ENCODE peak calls at places on chromosomes 1 and 21, in eight cellular contexts. D, E, Q, Y, P, F, W and Z are unnamed samples.

GRCh38 chr21:43961382-43961909 is 50.7 kb upstream of the TRAPPC10 start:
- DNase-seq in D (no peak), E (no peak), Q (no peak), Y (no peak), P (no peak), F (no peak), W (no peak), Z (no peak)

GRCh38 chr1:208161656-208162375 is 82.4 kb downstream of the PLXNA2 start:
- DNase-seq in D (no peak), E (no peak), Q (no peak), Y (no peak), P (no peak), F (no peak), W (no peak), Z (no peak)

GRCh38 chr1:202844935-202845334 is 34.2 kb downstream of the PCAT6 start:
- DNase-seq in D (no peak), E (no peak), Q (no peak), Y (no peak), P (no peak), F (no peak), W (no peak), Z (no peak)

GRCh38 chr1:185229981-185230380 is 73.0 kb downstream of the SWT1 start:
- DNase-seq in D (no peak), E (no peak), Q (no peak), Y (no peak), P (no peak), F (no peak), W (no peak), Z (no peak)

GRCh38 chr1:226664413-226665101 is 74.5 kb downstream of the ITPKB start:
- DNase-seq in D (no peak), E (peak; percentile 42), Q (peak; percentile 48), Y (no peak), P (no peak), F (no peak), W (no peak), Z (no peak)

GRCh38 chr1:226808501-226808900 is 61.9 kb upstream of the PSEN2 start:
- DNase-seq in D (no peak), E (no peak), Q (no peak), Y (no peak), P (no peak), F (no peak), W (no peak), Z (no peak)

GRCh38 chr21:41640756-41641509 is 125.9 kb downstream of the RIPK4 start:
- DNase-seq in D (no peak), E (no peak), Q (peak; percentile 78), Y (no peak), P (no peak), F (no peak), W (no peak), Z (no peak)

GRCh38 chr1:162878000-162878596 is 17.1 kb upstream of the CCDC190 start:
- DNase-seq in D (peak; percentile 14), E (no peak), Q (no peak), Y (no peak), P (peak; percentile 83), F (peak; percentile 3), W (peak; percentile 17), Z (no peak)

GRCh38 chr1:246450485-246451251 is 56.4 kb downstream of the SMYD3 start:
- DNase-seq in D (peak; percentile 48), E (no peak), Q (no peak), Y (no peak), P (no peak), F (peak; percentile 22), W (peak; percentile 42), Z (peak; percentile 16)

GRCh38 chr1:77994117-77994516 is 10.6 kb upstream of the DNAJB4 start:
- DNase-seq in D (no peak), E (no peak), Q (no peak), Y (no peak), P (no peak), F (no peak), W (no peak), Z (no peak)

GRCh38 chr1:153364181-153364580 is 6.5 kb downstream of the S100A9 start:
- DNase-seq in D (no peak), E (no peak), Q (peak; percentile 97), Y (no peak), P (no peak), F (no peak), W (no peak), Z (no peak)

DNA sequence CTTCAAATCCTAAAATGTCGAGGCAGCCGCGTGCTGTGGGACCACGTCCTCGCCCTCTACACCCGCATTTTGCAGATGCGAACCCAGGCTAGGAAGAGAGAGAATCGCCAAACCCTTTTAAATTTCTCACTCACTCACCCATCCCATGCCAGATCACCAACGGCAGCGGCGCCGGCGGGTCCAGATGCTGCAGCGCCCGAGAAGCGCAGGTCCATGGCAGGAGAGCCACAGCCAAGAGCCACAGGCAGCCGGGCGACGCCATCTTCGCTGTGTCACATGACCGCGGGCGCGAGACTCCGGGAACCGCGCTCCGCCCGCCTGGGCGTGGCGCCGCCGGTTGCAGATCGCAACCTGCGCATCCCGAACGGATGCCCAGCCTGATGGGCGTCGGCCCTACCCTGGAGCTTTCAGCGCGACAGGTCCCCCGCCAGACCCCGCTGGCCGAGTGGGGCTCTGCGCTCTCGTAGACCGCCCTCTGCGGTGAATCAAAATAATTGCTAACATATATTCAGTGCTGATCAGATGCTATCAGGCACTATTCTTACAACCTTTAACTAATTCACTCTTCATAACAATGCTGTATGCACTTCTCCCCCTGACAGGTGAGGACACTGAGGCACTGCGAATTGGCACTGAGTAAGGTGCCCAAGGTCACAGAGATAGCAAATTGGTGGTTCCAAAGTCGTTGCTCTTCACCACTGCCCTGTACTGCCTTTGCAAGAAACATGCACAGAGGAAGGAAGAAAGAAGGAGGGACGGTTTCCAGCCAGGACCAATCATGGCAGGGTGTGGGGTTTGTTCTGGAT is at the start of gene PPT1:
- DNase-seq in D (peak; percentile 88), E (peak; percentile 65), Q (peak; percentile 66), Y (peak; percentile 32), P (peak; percentile 85), F (peak; percentile 89), W (peak; percentile 90), Z (peak; percentile 87)
- TF ChIP-seq CTCF in D (no peak), E (no peak), Q (no peak), Y (peak; percentile 28), P (no peak), F (peak; percentile 36), W (no peak), Z (no peak)

GRCh38 chr1:154615411-154615810 is 7.4 kb upstream of the ADAR start:
- DNase-seq in D (no peak), E (no peak), Q (no peak), Y (no peak), P (no peak), F (no peak), W (no peak), Z (no peak)

GRCh38 chr1:154614247-154614646 is 6.3 kb upstream of the ADAR start:
- DNase-seq in D (no peak), E (no peak), Q (no peak), Y (no peak), P (peak; percentile 18), F (no peak), W (no peak), Z (no peak)

GRCh38 chr1:154611150-154611865 is 3.3 kb upstream of the ADAR start:
- DNase-seq in D (no peak), E (no peak), Q (no peak), Y (no peak), P (no peak), F (no peak), W (no peak), Z (no peak)

GRCh38 chr1:154616659-154617345 is 8.8 kb upstream of the ADAR start:
- DNase-seq in D (no peak), E (no peak), Q (no peak), Y (no peak), P (no peak), F (no peak), W (no peak), Z (no peak)

GRCh38 chr1:154614887-154615286 is 6.9 kb upstream of the ADAR start:
- DNase-seq in D (no peak), E (no peak), Q (no peak), Y (no peak), P (peak; percentile 24), F (no peak), W (no peak), Z (no peak)
- TF ChIP-seq CTCF in D (no peak), E (no peak), Q (no peak), Y (no peak), P (no peak), F (no peak), W (no peak), Z (no peak)

GRCh38 chr1:3858231-3858981 is 1.1 kb downstream of the DFFB start:
- DNase-seq in D (no peak), E (peak; percentile 17), Q (no peak), Y (no peak), P (no peak), F (peak; percentile 51), W (no peak), Z (no peak)
- TF ChIP-seq CTCF in D (no peak), E (no peak), Q (no peak), Y (peak; percentile 54), P (no peak), F (peak; percentile 50), W (no peak), Z (no peak)

DNA sequence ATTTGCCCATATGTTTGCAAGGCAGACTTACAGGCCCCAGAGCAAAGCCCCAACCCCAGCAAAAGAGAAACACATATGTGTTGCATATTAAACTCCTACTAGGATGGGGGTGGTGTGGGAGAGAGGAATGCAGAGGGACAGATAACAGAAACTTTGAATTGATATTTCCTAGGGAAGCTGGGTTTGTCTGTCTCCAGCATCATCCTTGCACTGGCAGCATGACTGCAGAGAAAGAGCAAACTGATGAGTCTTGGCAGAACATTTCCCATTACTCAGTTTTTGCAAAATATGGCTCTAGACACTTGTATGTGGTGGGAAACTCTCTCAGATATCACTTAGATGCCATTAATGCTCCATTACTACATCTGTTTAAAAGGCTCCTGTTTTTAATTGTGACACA is 43.8 kb upstream of the MARK1 start:
- DNase-seq in D (no peak), E (no peak), Q (no peak), Y (no peak), P (no peak), F (no peak), W (no peak), Z (no peak)
- TF ChIP-seq CTCF in D (no peak), E (no peak), Q (no peak), Y (no peak), P (no peak), F (no peak), W (no peak), Z (no peak)